ENCODE peak calls at places on chromosomes 3 and 15, in nine cellular contexts. R, P, U, J, I, M, Q, A and X are unnamed samples.

GRCh38 chr3:182632077-182632393 is 161.3 kb upstream of the ATP11B start:
- DNase-seq in J (no peak), P (no peak), U (no peak), M (no peak), Q (no peak), A (no peak), R (no peak), I (no peak), X (no peak)

GRCh38 chr15:57914350-57915055 is 151.0 kb downstream of the ALDH1A2 start:
- DNase-seq in I (peak; percentile 43), J (no peak), P (no peak), Q (no peak), M (no peak), A (no peak), U (no peak), R (no peak), X (no peak)

GRCh38 chr3:157606392-157607197 is 103.4 kb upstream of the VEPH1 start:
- DNase-seq in Q (peak; percentile 60), P (peak; percentile 57), A (peak; percentile 64), J (peak; percentile 83), I (peak; percentile 50), M (peak; percentile 62), U (peak; percentile 24), R (peak; percentile 45), X (peak; percentile 58)

GRCh38 chr15:73328986-73329385 is 39.8 kb downstream of the HCN4 start:
- DNase-seq in Q (no peak), P (no peak), J (no peak), I (no peak), U (no peak), M (no peak), R (no peak), A (no peak), X (no peak)

GRCh38 chr3:184174278-184174645 is 393 bp upstream of the AP2M1 start:
- DNase-seq in R (no peak), I (no peak), M (no peak), A (no peak), U (no peak), P (no peak), Q (no peak), J (no peak), X (no peak)

GRCh38 chr3:124200336-124200901 is 208.5 kb upstream of the ROPN1 start:
- DNase-seq in I (no peak), J (no peak), R (no peak), U (no peak), M (no peak), P (peak; percentile 59), A (no peak), Q (no peak), X (no peak)

GRCh38 chr3:126212629-126213375 is 32.4 kb upstream of the ALDH1L1 start:
- DNase-seq in P (peak; percentile 42), I (no peak), U (no peak), M (peak; percentile 7), A (peak; percentile 89), J (peak; percentile 93), R (peak; percentile 76), Q (peak; percentile 32), X (no peak)

GRCh38 chr15:91961357-91961756 is 107.8 kb downstream of the SLCO3A1 start:
- DNase-seq in P (no peak), R (peak; percentile 41), U (no peak), Q (no peak), J (no peak), A (no peak), M (no peak), I (no peak), X (no peak)

GRCh38 chr3:158360756-158361448 is 210.1 kb upstream of the MLF1 start:
- DNase-seq in U (no peak), R (no peak), M (no peak), Q (no peak), P (no peak), I (no peak), J (no peak), A (no peak), X (no peak)

GRCh38 chr3:10514407-10515069 is 9.2 kb upstream of the ATP2B2 start:
- DNase-seq in P (no peak), A (no peak), R (no peak), Q (no peak), J (no peak), I (no peak), U (no peak), M (no peak), X (no peak)

GRCh38 chr3:74343391-74343790 is 271.1 kb downstream of the CNTN3 start:
- DNase-seq in J (no peak), P (no peak), A (no peak), R (no peak), M (no peak), Q (no peak), I (no peak), U (no peak), X (no peak)

GRCh38 chr3:156433138-156433537 is 121.8 kb downstream of the SSR3 start:
- DNase-seq in Q (no peak), U (no peak), I (no peak), R (no peak), A (no peak), J (no peak), M (no peak), P (peak; percentile 78), X (no peak)

GRCh38 chr3:15086699-15087098 is 12.2 kb downstream of the RBSN start:
- DNase-seq in U (no peak), I (no peak), A (no peak), M (no peak), R (no peak), Q (no peak), J (no peak), P (no peak), X (no peak)

GRCh38 chr15:37636736-37637135 is 297.7 kb upstream of the TMCO5A start:
- DNase-seq in I (no peak), J (no peak), U (no peak), R (no peak), M (no peak), P (no peak), Q (no peak), A (no peak), X (no peak)

GRCh38 chr3:196740476-196741400 is 1.1 kb downstream of the PAK2 start:
- DNase-seq in A (peak; percentile 57), Q (no peak), I (no peak), U (peak; percentile 27), R (peak; percentile 61), P (peak; percentile 48), J (peak; percentile 69), M (peak; percentile 83), X (peak; percentile 47)

GRCh38 chr3:46395210-46395661 is 11.6 kb downstream of the CCR5AS start:
- DNase-seq in M (peak; percentile 14), U (no peak), P (no peak), A (no peak), Q (no peak), J (no peak), I (no peak), R (peak; percentile 69), X (no peak)

GRCh38 chr15:40336129-40337122 is 4.3 kb downstream of the CCDC9B start:
- DNase-seq in Q (no peak), P (no peak), I (no peak), R (no peak), U (no peak), A (no peak), M (no peak), J (peak; percentile 60), X (peak; percentile 30)

GRCh38 chr15:53404930-53405493 is 354.5 kb downstream of the WDR72 start:
- DNase-seq in R (no peak), Q (no peak), I (no peak), M (no peak), J (no peak), A (no peak), U (no peak), P (no peak), X (no peak)

GRCh38 chr15:41971089-41971892 is 1.1 kb downstream of the EHD4 start:
- DNase-seq in R (peak; percentile 66), J (peak; percentile 85), A (peak; percentile 72), I (peak; percentile 58), P (peak; percentile 72), Q (peak; percentile 70), U (no peak), M (peak; percentile 85), X (peak; percentile 86)

GRCh38 chr15:41970456-41970855 is 1.9 kb downstream of the EHD4 start:
- DNase-seq in M (no peak), R (no peak), A (no peak), I (no peak), Q (peak; percentile 9), U (no peak), J (no peak), P (no peak), X (peak; percentile 11)

GRCh38 chr15:41971893-41972340 is 440 bp downstream of the EHD4 start:
- DNase-seq in U (no peak), P (no peak), I (no peak), R (no peak), J (peak; percentile 69), Q (peak; percentile 27), A (peak; percentile 73), M (no peak), X (no peak)

GRCh38 chr15:41968738-41969137 is 3.6 kb downstream of the EHD4 start:
- DNase-seq in M (no peak), I (no peak), Q (no peak), P (no peak), R (no peak), J (no peak), A (no peak), U (no peak), X (no peak)

GRCh38 chr15:41969851-41970431 is 2.4 kb downstream of the EHD4 start:
- DNase-seq in I (no peak), U (no peak), R (no peak), A (no peak), Q (peak; percentile 25), M (peak; percentile 70), J (no peak), P (peak; percentile 36), X (peak; percentile 60)
- H3K4me1 ChIP-seq in I (peaks cover 22% of the 10 kb centered on the region), U (peaks cover 29% of the 10 kb centered on the region), R (peaks cover 28% of the 10 kb centered on the region), A (peaks cover 6% of the 10 kb centered on the region), Q (peaks cover 14% of the 10 kb centered on the region), M (peaks cover 46% of the 10 kb centered on the region), J (peaks cover 23% of the 10 kb centered on the region), P (peaks cover 25% of the 10 kb centered on the region), X (peaks cover 48% of the 10 kb centered on the region)

GRCh38 chr15:66745530-66746230 is 43.6 kb downstream of the SMAD6 start:
- DNase-seq in A (no peak), P (no peak), M (no peak), R (no peak), Q (no peak), U (no peak), I (no peak), J (no peak), X (no peak)
- H3K4me1 ChIP-seq in A (peaks cover 11% of the 10 kb centered on the region), P (peaks cover 39% of the 10 kb centered on the region), M (no peaks in the 10 kb centered on the region), R (peaks cover 41% of the 10 kb centered on the region), Q (peaks cover 67% of the 10 kb centered on the region), U (peaks cover 96% of the 10 kb centered on the region), I (peaks cover 32% of the 10 kb centered on the region), J (peaks cover 40% of the 10 kb centered on the region), X (peaks cover 10% of the 10 kb centered on the region)

DNA sequence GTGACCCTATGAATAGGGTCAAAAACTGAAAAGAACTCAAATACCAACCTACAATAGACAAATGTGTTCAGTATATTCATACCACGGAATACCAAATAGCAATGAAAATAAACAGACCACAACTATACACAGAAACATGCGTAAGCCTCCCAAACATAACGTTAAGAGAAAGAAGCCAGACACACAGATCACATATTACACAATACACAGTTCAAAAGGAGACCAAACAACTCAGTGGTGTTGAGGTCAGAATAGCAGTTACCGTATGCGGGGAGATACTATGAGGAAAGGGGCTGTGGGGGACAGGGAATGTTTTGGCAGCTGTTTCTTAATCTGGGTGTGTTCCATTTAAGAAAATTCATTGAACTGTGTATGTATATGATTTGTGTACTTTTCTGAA is 6.6 kb downstream of the OSBPL10 start:
- DNase-seq in U (no peak), P (peak; percentile 87), A (no peak), I (no peak), M (no peak), Q (no peak), R (no peak), J (no peak), X (no peak)
- H3K4me1 ChIP-seq in U (peaks cover 76% of the 10 kb centered on the region), P (peaks cover 13% of the 10 kb centered on the region), A (no peaks in the 10 kb centered on the region), I (peaks cover 2% of the 10 kb centered on the region), M (no peaks in the 10 kb centered on the region), Q (peaks cover under 1% of the 10 kb centered on the region), R (peaks cover 14% of the 10 kb centered on the region), J (peaks cover 6% of the 10 kb centered on the region), X (peaks cover 100% of the 10 kb centered on the region)

GRCh38 chr3:71446260-71446659 is 137.3 kb downstream of the FOXP1 start:
- DNase-seq in Q (no peak), M (no peak), P (no peak), U (no peak), J (no peak), A (no peak), R (no peak), I (no peak), X (no peak)
- H3K4me1 ChIP-seq in Q (peaks cover 12% of the 10 kb centered on the region), M (peaks cover 96% of the 10 kb centered on the region), P (peaks cover 17% of the 10 kb centered on the region), U (no peaks in the 10 kb centered on the region), J (peaks cover 8% of the 10 kb centered on the region), A (peaks cover 44% of the 10 kb centered on the region), R (no peaks in the 10 kb centered on the region), I (peaks cover 22% of the 10 kb centered on the region), X (peaks cover 100% of the 10 kb centered on the region)